ENCODE peak calls at places on chromosomes 16 and 17, in seven cellular contexts. I, Q, G, D, S, K and Z are unnamed samples.

GRCh38 chr17:81030726-81031570 is 4.0 kb upstream of the BAIAP2 start:
- DNase-seq in S (no peak), I (no peak), K (no peak), D (peak), G (no peak), Q (no peak), Z (no peak)

GRCh38 chr17:39737761-39738567 is at the start of gene GRB7:
- DNase-seq in Q (no peak), G (no peak), I (peak), K (no peak), D (no peak), S (no peak), Z (no peak)

GRCh38 chr17:45143767-45144198 is 4.5 kb upstream of the HEXIM1 start:
- DNase-seq in G (peak), I (no peak), S (no peak), K (no peak), Q (peak), D (peak), Z (peak)

GRCh38 chr17:67460097-67460496 is 83.0 kb downstream of the PITPNC1 start:
- DNase-seq in G (no peak), D (no peak), I (no peak), Q (no peak), S (no peak), K (no peak), Z (no peak)

GRCh38 chr16:88924834-88925539 is 52.0 kb downstream of the CBFA2T3 start:
- DNase-seq in S (peak), K (no peak), D (peak), Q (no peak), G (peak), I (peak), Z (peak)

GRCh38 chr17:5706835-5707234 is 122.5 kb upstream of the NLRP1 start:
- DNase-seq in Q (peak), S (peak), K (peak), G (peak), D (peak), I (peak), Z (peak)

GRCh38 chr17:77442976-77443742 is 302.4 kb downstream of the SEC14L1 start:
- DNase-seq in I (no peak), K (no peak), Q (no peak), D (no peak), G (no peak), S (no peak), Z (no peak)

GRCh38 chr16:780296-780695 is 7.9 kb downstream of the RPUSD1 start:
- DNase-seq in G (no peak), D (no peak), K (no peak), Q (no peak), I (no peak), S (no peak), Z (no peak)

GRCh38 chr17:66711403-66711802 is 123.5 kb upstream of the CACNG5 start:
- DNase-seq in D (no peak), K (no peak), I (no peak), G (no peak), Q (no peak), S (no peak), Z (no peak)

GRCh38 chr16:2716948-2717347 is 3.1 kb downstream of the PRSS27 start:
- DNase-seq in G (no peak), S (no peak), I (no peak), K (no peak), D (no peak), Q (no peak), Z (no peak)

GRCh38 chr16:83187404-83187803 is 560.6 kb downstream of the CDH13 start:
- DNase-seq in I (peak), K (no peak), D (peak), S (peak), G (peak), Q (no peak), Z (peak)

GRCh38 chr16:51440096-51440495 is 289.0 kb upstream of the SALL1 start:
- DNase-seq in S (no peak), G (no peak), I (no peak), D (no peak), K (no peak), Q (peak), Z (no peak)

GRCh38 chr16:46822270-46822669 is 8.7 kb downstream of the C16orf87 start:
- DNase-seq in G (peak), K (no peak), Q (no peak), I (no peak), S (peak), D (peak), Z (peak)

GRCh38 chr17:50087912-50088405 is 7.2 kb upstream of the PDK2 start:
- DNase-seq in I (no peak), K (no peak), Q (no peak), G (no peak), D (no peak), S (no peak), Z (no peak)

GRCh38 chr17:61157246-61157887 is 242.3 kb upstream of the TBX2 start:
- DNase-seq in D (peak), K (no peak), S (no peak), G (peak), I (no peak), Q (no peak), Z (peak)

GRCh38 chr16:80803341-80804060 is 897 bp downstream of the CDYL2 start:
- DNase-seq in K (no peak), I (no peak), G (no peak), D (peak), Q (no peak), S (no peak), Z (no peak)

GRCh38 chr17:30031214-30031869 is 85.3 kb upstream of the NSRP1 start:
- DNase-seq in I (no peak), K (no peak), Q (no peak), D (no peak), S (no peak), G (no peak), Z (no peak)

GRCh38 chr17:35540589-35541404 is 3.3 kb upstream of the SLFN12L start:
- DNase-seq in I (no peak), S (no peak), D (peak), K (no peak), G (peak), Q (no peak), Z (peak)

GRCh38 chr17:82238562-82239201 is 9.8 kb downstream of the SLC16A3 start:
- DNase-seq in D (peak), I (peak), Q (no peak), K (no peak), G (peak), S (peak), Z (peak)

GRCh38 chr17:2064980-2065785 is 10.3 kb downstream of the HIC1 start:
- DNase-seq in Q (no peak), I (peak), K (no peak), D (peak), G (peak), S (no peak), Z (peak)

GRCh38 chr16:1993731-1994131 is 4.0 kb downstream of the SYNGR3 start:
- DNase-seq in G (no peak), Q (no peak), S (no peak), K (no peak), D (no peak), I (peak), Z (peak)

GRCh38 chr16:53743149-53743566 is 39.2 kb downstream of the FTO start:
- DNase-seq in S (no peak), Q (no peak), D (peak), K (no peak), I (peak), G (no peak), Z (peak)

GRCh38 chr16:89368604-89369249 is 121.6 kb downstream of the ANKRD11 start:
- DNase-seq in G (no peak), K (no peak), Q (no peak), D (no peak), S (no peak), I (no peak), Z (no peak)

GRCh38 chr16:14392960-14393359 is 237.1 kb downstream of the PARN start:
- DNase-seq in S (no peak), K (no peak), Q (no peak), G (no peak), I (no peak), D (no peak), Z (no peak)